ENCODE peak calls at places on chromosome 9, in nine cellular contexts. One of them, this sample, is unnamed.
A peak's percentile ranks its signal among the peaks of the same experiment; 100 is the strongest.

GRCh38 chr9:133277467-133277866 is 2.5 kb upstream of the ABO start:
- DNase-seq in MCF 10A: no peak
- DNase-seq in C1 segment of cervical spinal cord: no peak
- DNase-seq in stimulated activated CD8-positive, alpha-beta memory T cell treated with anti-CD3 and anti-CD28 coated beads, Interleukin-4, amount 100 ng/mL, for 1 hour: no peak
- DNase-seq in GM13977: no peak
- DNase-seq in transverse colon: peak; percentile 2
- DNase-seq in activated CD4-positive, alpha-beta T cell treated with anti-CD3 and anti-CD28 coated beads, Interleukin-2, amount 50 U/mL, for 1 hour: no peak
- DNase-seq in HFF-Myc: no peak
- DNase-seq in endodermal cell: no peak
- DNase-seq in this sample: no peak

GRCh38 chr9:107239474-107239873 is 43.6 kb upstream of the RAD23B start:
- DNase-seq in C1 segment of cervical spinal cord: no peak
- DNase-seq in activated CD4-positive, alpha-beta T cell treated with anti-CD3 and anti-CD28 coated beads, Interleukin-2, amount 50 U/mL, for 1 hour: no peak
- DNase-seq in MCF 10A: peak; percentile 67
- DNase-seq in GM13977: no peak
- DNase-seq in HFF-Myc: no peak
- DNase-seq in endodermal cell: no peak
- DNase-seq in transverse colon: no peak
- DNase-seq in stimulated activated CD8-positive, alpha-beta memory T cell treated with anti-CD3 and anti-CD28 coated beads, Interleukin-4, amount 100 ng/mL, for 1 hour: no peak
- DNase-seq in this sample: no peak

GRCh38 chr9:137447722-137448568 is 6.8 kb upstream of the ENTPD8 start:
- DNase-seq in activated CD4-positive, alpha-beta T cell treated with anti-CD3 and anti-CD28 coated beads, Interleukin-2, amount 50 U/mL, for 1 hour: no peak
- DNase-seq in HFF-Myc: no peak
- DNase-seq in MCF 10A: no peak
- DNase-seq in transverse colon: peak; percentile 7
- DNase-seq in stimulated activated CD8-positive, alpha-beta memory T cell treated with anti-CD3 and anti-CD28 coated beads, Interleukin-4, amount 100 ng/mL, for 1 hour: no peak
- DNase-seq in endodermal cell: no peak
- DNase-seq in GM13977: no peak
- DNase-seq in C1 segment of cervical spinal cord: no peak
- DNase-seq in this sample: no peak

GRCh38 chr9:129263836-129264235 is 85.8 kb upstream of the IER5L start:
- DNase-seq in activated CD4-positive, alpha-beta T cell treated with anti-CD3 and anti-CD28 coated beads, Interleukin-2, amount 50 U/mL, for 1 hour: no peak
- DNase-seq in HFF-Myc: no peak
- DNase-seq in MCF 10A: no peak
- DNase-seq in endodermal cell: no peak
- DNase-seq in transverse colon: no peak
- DNase-seq in C1 segment of cervical spinal cord: no peak
- DNase-seq in stimulated activated CD8-positive, alpha-beta memory T cell treated with anti-CD3 and anti-CD28 coated beads, Interleukin-4, amount 100 ng/mL, for 1 hour: no peak
- DNase-seq in GM13977: no peak
- DNase-seq in this sample: no peak

GRCh38 chr9:127720031-127720864 is 4.4 kb downstream of the TTC16 start:
- DNase-seq in stimulated activated CD8-positive, alpha-beta memory T cell treated with anti-CD3 and anti-CD28 coated beads, Interleukin-4, amount 100 ng/mL, for 1 hour: no peak
- DNase-seq in endodermal cell: no peak
- DNase-seq in GM13977: no peak
- DNase-seq in C1 segment of cervical spinal cord: no peak
- DNase-seq in MCF 10A: no peak
- DNase-seq in HFF-Myc: no peak
- DNase-seq in transverse colon: no peak
- DNase-seq in activated CD4-positive, alpha-beta T cell treated with anti-CD3 and anti-CD28 coated beads, Interleukin-2, amount 50 U/mL, for 1 hour: no peak
- DNase-seq in this sample: no peak

GRCh38 chr9:71270554-71270953 is 149.1 kb upstream of the TRPM3 start:
- DNase-seq in HFF-Myc: no peak
- DNase-seq in MCF 10A: no peak
- DNase-seq in transverse colon: no peak
- DNase-seq in activated CD4-positive, alpha-beta T cell treated with anti-CD3 and anti-CD28 coated beads, Interleukin-2, amount 50 U/mL, for 1 hour: no peak
- DNase-seq in endodermal cell: no peak
- DNase-seq in C1 segment of cervical spinal cord: no peak
- DNase-seq in GM13977: no peak
- DNase-seq in stimulated activated CD8-positive, alpha-beta memory T cell treated with anti-CD3 and anti-CD28 coated beads, Interleukin-4, amount 100 ng/mL, for 1 hour: no peak
- DNase-seq in this sample: no peak

GRCh38 chr9:91755761-91756638 is 194.0 kb downstream of the ROR2 start:
- DNase-seq in stimulated activated CD8-positive, alpha-beta memory T cell treated with anti-CD3 and anti-CD28 coated beads, Interleukin-4, amount 100 ng/mL, for 1 hour: no peak
- DNase-seq in MCF 10A: no peak
- DNase-seq in C1 segment of cervical spinal cord: no peak
- DNase-seq in transverse colon: no peak
- DNase-seq in GM13977: no peak
- DNase-seq in endodermal cell: peak; percentile 42
- DNase-seq in HFF-Myc: no peak
- DNase-seq in activated CD4-positive, alpha-beta T cell treated with anti-CD3 and anti-CD28 coated beads, Interleukin-2, amount 50 U/mL, for 1 hour: no peak
- DNase-seq in this sample: no peak

GRCh38 chr9:122695696-122696095 is 20.8 kb downstream of the OR1L3 start:
- DNase-seq in MCF 10A: peak; percentile 25
- DNase-seq in transverse colon: no peak
- DNase-seq in activated CD4-positive, alpha-beta T cell treated with anti-CD3 and anti-CD28 coated beads, Interleukin-2, amount 50 U/mL, for 1 hour: no peak
- DNase-seq in HFF-Myc: no peak
- DNase-seq in endodermal cell: no peak
- DNase-seq in GM13977: no peak
- DNase-seq in C1 segment of cervical spinal cord: no peak
- DNase-seq in stimulated activated CD8-positive, alpha-beta memory T cell treated with anti-CD3 and anti-CD28 coated beads, Interleukin-4, amount 100 ng/mL, for 1 hour: no peak
- DNase-seq in this sample: no peak

GRCh38 chr9:36402536-36402935 is 2.5 kb upstream of the RNF38 start:
- DNase-seq in GM13977: no peak
- DNase-seq in HFF-Myc: no peak
- DNase-seq in MCF 10A: no peak
- DNase-seq in endodermal cell: no peak
- DNase-seq in transverse colon: no peak
- DNase-seq in activated CD4-positive, alpha-beta T cell treated with anti-CD3 and anti-CD28 coated beads, Interleukin-2, amount 50 U/mL, for 1 hour: no peak
- DNase-seq in stimulated activated CD8-positive, alpha-beta memory T cell treated with anti-CD3 and anti-CD28 coated beads, Interleukin-4, amount 100 ng/mL, for 1 hour: no peak
- DNase-seq in C1 segment of cervical spinal cord: no peak
- DNase-seq in this sample: no peak

GRCh38 chr9:137313956-137314560 is 12.0 kb upstream of the NRARP start:
- DNase-seq in HFF-Myc: no peak
- DNase-seq in MCF 10A: no peak
- DNase-seq in C1 segment of cervical spinal cord: no peak
- DNase-seq in GM13977: no peak
- DNase-seq in transverse colon: no peak
- DNase-seq in stimulated activated CD8-positive, alpha-beta memory T cell treated with anti-CD3 and anti-CD28 coated beads, Interleukin-4, amount 100 ng/mL, for 1 hour: no peak
- DNase-seq in endodermal cell: peak; percentile 63
- DNase-seq in activated CD4-positive, alpha-beta T cell treated with anti-CD3 and anti-CD28 coated beads, Interleukin-2, amount 50 U/mL, for 1 hour: no peak
- DNase-seq in this sample: no peak

GRCh38 chr9:36268007-36268427 is 9.8 kb upstream of the GNE start:
- DNase-seq in transverse colon: no peak
- DNase-seq in endodermal cell: no peak
- DNase-seq in stimulated activated CD8-positive, alpha-beta memory T cell treated with anti-CD3 and anti-CD28 coated beads, Interleukin-4, amount 100 ng/mL, for 1 hour: no peak
- DNase-seq in activated CD4-positive, alpha-beta T cell treated with anti-CD3 and anti-CD28 coated beads, Interleukin-2, amount 50 U/mL, for 1 hour: no peak
- DNase-seq in MCF 10A: peak; percentile 13
- DNase-seq in C1 segment of cervical spinal cord: no peak
- DNase-seq in HFF-Myc: no peak
- DNase-seq in GM13977: no peak
- DNase-seq in this sample: peak; percentile 26

GRCh38 chr9:114336157-114336556 is 6.5 kb downstream of the ORM2 start:
- DNase-seq in transverse colon: no peak
- DNase-seq in activated CD4-positive, alpha-beta T cell treated with anti-CD3 and anti-CD28 coated beads, Interleukin-2, amount 50 U/mL, for 1 hour: no peak
- DNase-seq in HFF-Myc: no peak
- DNase-seq in C1 segment of cervical spinal cord: no peak
- DNase-seq in endodermal cell: no peak
- DNase-seq in stimulated activated CD8-positive, alpha-beta memory T cell treated with anti-CD3 and anti-CD28 coated beads, Interleukin-4, amount 100 ng/mL, for 1 hour: no peak
- DNase-seq in MCF 10A: no peak
- DNase-seq in GM13977: no peak
- DNase-seq in this sample: no peak

This sample was measured in BJ.